ENCODE peak calls at places on chromosomes 16 and 17, in four cellular contexts. G is left ventricle myocardium inferior, L is activated B cell treated with CpG ODN at 0.5 μM for 24 hours, F is AG09319. C is an unnamed sample.

GRCh38 chr17:73228748-73229236 is 32.9 kb downstream of the CPSF4L start:
- DNase-seq in G (peak; percentile 57), L (no peak), F (peak; percentile 62), C (no peak)

GRCh38 chr17:70313031-70313430 is 143.7 kb downstream of the KCNJ2 start:
- DNase-seq in G (no peak), L (no peak), F (no peak), C (no peak)

GRCh38 chr16:10081201-10081940 is 100.9 kb downstream of the GRIN2A start:
- DNase-seq in G (no peak), L (no peak), F (no peak), C (no peak)

GRCh38 chr16:2429771-2430663 is 770 bp downstream of the CCNF start:
- DNase-seq in L (no peak), G (no peak), F (no peak), C (no peak)

GRCh38 chr17:80168371-80168770 is 1.5 kb upstream of the CARD14 start:
- DNase-seq in G (no peak), L (no peak), F (no peak), C (no peak)

GRCh38 chr17:8997994-8998628 is 23.2 kb upstream of the NTN1 start:
- DNase-seq in F (no peak), L (peak; percentile 72), G (peak; percentile 56), C (no peak)

GRCh38 chr16:82936941-82937551 is 310.3 kb downstream of the CDH13 start:
- DNase-seq in L (no peak), G (no peak), F (no peak), C (no peak)

GRCh38 chr16:72832640-72833039 is 215.3 kb downstream of the ZFHX3 start:
- DNase-seq in G (peak; percentile 83), L (peak; percentile 71), F (peak; percentile 50), C (peak; percentile 90)

GRCh38 chr16:66878067-66878466 is 2.2 kb upstream of the PDP2 start:
- DNase-seq in L (no peak), G (no peak), F (no peak), C (no peak)

GRCh38 chr17:74527081-74527480 is 4.2 kb downstream of the CD300LB start:
- DNase-seq in L (no peak), G (no peak), F (no peak), C (peak; percentile 32)

GRCh38 chr17:44216173-44216572 is 3.3 kb downstream of the UBTF start:
- DNase-seq in G (no peak), L (peak; percentile 49), F (no peak), C (no peak)

GRCh38 chr17:9072626-9073339 is 51.5 kb downstream of the NTN1 start:
- DNase-seq in L (no peak), G (peak; percentile 60), F (no peak), C (no peak)

GRCh38 chr17:72962099-72962498 is 130.4 kb downstream of the SLC39A11 start:
- DNase-seq in G (no peak), F (no peak), L (no peak), C (no peak)

GRCh38 chr16:82761236-82761635 is 134.5 kb downstream of the CDH13 start:
- DNase-seq in F (peak; percentile 1), L (no peak), G (peak; percentile 87), C (no peak)

GRCh38 chr16:70391881-70392481 is 45.3 kb downstream of the DDX19A start:
- DNase-seq in F (peak; percentile 47), G (peak; percentile 33), L (no peak), C (no peak)

GRCh38 chr17:72125226-72125651 is 4.4 kb downstream of the SOX9 start:
- DNase-seq in L (no peak), F (no peak), G (no peak), C (no peak)

GRCh38 chr16:81816793-81817210 is 37.7 kb downstream of the PLCG2 start:
- DNase-seq in G (no peak), L (no peak), F (no peak), C (no peak)

GRCh38 chr17:12856451-12856850 is 67.2 kb downstream of the ARHGAP44 start:
- DNase-seq in L (no peak), F (no peak), G (no peak), C (no peak)

GRCh38 chr17:3887811-3888210 is 5.0 kb downstream of the CAMKK1 start:
- DNase-seq in F (no peak), L (no peak), G (no peak), C (no peak)

GRCh38 chr16:49354991-49355390 is 18.6 kb upstream of the C16orf78 start:
- DNase-seq in F (no peak), L (no peak), G (no peak), C (no peak)

GRCh38 chr17:56820207-56820606 is 13.5 kb downstream of the C17orf67 start:
- DNase-seq in L (no peak), G (no peak), F (no peak), C (no peak)

GRCh38 chr17:56821847-56822534 is 11.7 kb downstream of the C17orf67 start:
- DNase-seq in F (no peak), L (no peak), G (no peak), C (no peak)

GRCh38 chr17:56819431-56820145 is 14.1 kb downstream of the C17orf67 start:
- DNase-seq in F (no peak), L (peak; percentile 38), G (no peak), C (no peak)

GRCh38 chr17:56817066-56817465 is 16.7 kb downstream of the C17orf67 start:
- DNase-seq in F (no peak), L (no peak), G (no peak), C (no peak)

GRCh38 chr17:56819030-56819429 is 14.7 kb downstream of the C17orf67 start:
- DNase-seq in L (no peak), F (no peak), G (no peak), C (no peak)
- TF ChIP-seq CTCF in L (no peak), F (no peak), G (no peak), C (no peak)

GRCh38 chr17:81603846-81604610 is 32.9 kb downstream of the NPLOC4 start:
- DNase-seq in L (no peak), F (no peak), G (no peak), C (no peak)

GRCh38 chr17:81599719-81600486 is 37.0 kb downstream of the NPLOC4 start:
- DNase-seq in F (no peak), L (no peak), G (peak; percentile 58), C (no peak)

GRCh38 chr17:81607431-81607830 is 29.5 kb downstream of the NPLOC4 start:
- DNase-seq in G (no peak), F (no peak), L (no peak), C (no peak)

GRCh38 chr17:81601525-81602120 is 35.3 kb downstream of the NPLOC4 start:
- DNase-seq in G (no peak), L (no peak), F (peak; percentile 37), C (no peak)
- TF ChIP-seq CTCF in G (peak; percentile 88), L (peak; percentile 19), F (peak; percentile 75), C (peak; percentile 88)

GRCh38 chr16:13448346-13448745 is 471.6 kb upstream of the ERCC4 start:
- DNase-seq in L (no peak), F (no peak), G (no peak), C (no peak)

GRCh38 chr16:13453325-13453724 is 466.6 kb upstream of the ERCC4 start:
- DNase-seq in L (no peak), F (no peak), G (no peak), C (no peak)

DNA sequence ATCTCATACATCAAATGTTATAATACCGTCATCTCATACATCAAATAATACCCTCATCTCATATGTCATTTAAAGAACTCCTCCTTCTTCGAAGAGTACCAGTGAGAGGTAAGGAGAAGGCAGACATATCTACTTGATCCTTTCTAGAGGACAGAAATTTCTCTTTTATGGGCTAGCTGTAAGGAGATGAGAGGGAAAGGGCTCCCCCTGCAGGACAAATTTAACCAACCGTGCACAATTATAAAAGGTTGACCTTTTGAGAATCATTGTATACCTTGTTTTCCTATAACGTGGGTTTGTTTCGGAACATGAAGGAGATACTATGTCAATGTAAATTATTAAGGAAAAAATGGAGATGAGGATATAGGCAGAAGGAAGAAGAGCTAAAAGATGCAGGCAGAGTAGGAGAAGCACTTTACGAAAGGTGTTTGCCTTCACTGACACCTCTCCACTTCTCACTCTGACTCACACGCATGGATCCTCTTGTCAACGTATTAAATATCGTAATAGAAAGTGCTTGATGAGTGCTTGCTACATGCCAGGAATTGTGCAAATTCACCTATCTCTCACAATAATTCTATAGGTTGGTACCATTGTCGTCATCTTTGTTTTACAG is 465.9 kb upstream of the ERCC4 start:
- DNase-seq in F (no peak), L (no peak), G (no peak), C (no peak)
- TF ChIP-seq CTCF in F (no peak), L (no peak), G (peak; percentile 44), C (peak; percentile 84)

GRCh38 chr17:17943281-17943984 is 28.8 kb downstream of the TOM1L2 start:
- DNase-seq in G (no peak), L (no peak), F (no peak), C (no peak)
- TF ChIP-seq CTCF in G (no peak), L (no peak), F (no peak), C (no peak)

GRCh38 chr17:77422104-77422782 is 281.5 kb downstream of the SEC14L1 start:
- DNase-seq in L (no peak), F (no peak), G (no peak), C (no peak)

GRCh38 chr17:77420476-77420803 is 279.7 kb downstream of the SEC14L1 start:
- DNase-seq in G (no peak), L (no peak), F (no peak), C (no peak)

GRCh38 chr17:77421635-77421982 is 280.8 kb downstream of the SEC14L1 start:
- DNase-seq in F (no peak), L (no peak), G (no peak), C (no peak)

GRCh38 chr17:77419547-77420475 is 279.0 kb downstream of the SEC14L1 start:
- DNase-seq in G (no peak), F (no peak), L (no peak), C (no peak)

GRCh38 chr17:77420804-77421634 is 280.2 kb downstream of the SEC14L1 start:
- DNase-seq in L (no peak), F (peak; percentile 67), G (no peak), C (no peak)
- TF ChIP-seq CTCF in L (no peak), F (no peak), G (no peak), C (peak; percentile 10)

DNA sequence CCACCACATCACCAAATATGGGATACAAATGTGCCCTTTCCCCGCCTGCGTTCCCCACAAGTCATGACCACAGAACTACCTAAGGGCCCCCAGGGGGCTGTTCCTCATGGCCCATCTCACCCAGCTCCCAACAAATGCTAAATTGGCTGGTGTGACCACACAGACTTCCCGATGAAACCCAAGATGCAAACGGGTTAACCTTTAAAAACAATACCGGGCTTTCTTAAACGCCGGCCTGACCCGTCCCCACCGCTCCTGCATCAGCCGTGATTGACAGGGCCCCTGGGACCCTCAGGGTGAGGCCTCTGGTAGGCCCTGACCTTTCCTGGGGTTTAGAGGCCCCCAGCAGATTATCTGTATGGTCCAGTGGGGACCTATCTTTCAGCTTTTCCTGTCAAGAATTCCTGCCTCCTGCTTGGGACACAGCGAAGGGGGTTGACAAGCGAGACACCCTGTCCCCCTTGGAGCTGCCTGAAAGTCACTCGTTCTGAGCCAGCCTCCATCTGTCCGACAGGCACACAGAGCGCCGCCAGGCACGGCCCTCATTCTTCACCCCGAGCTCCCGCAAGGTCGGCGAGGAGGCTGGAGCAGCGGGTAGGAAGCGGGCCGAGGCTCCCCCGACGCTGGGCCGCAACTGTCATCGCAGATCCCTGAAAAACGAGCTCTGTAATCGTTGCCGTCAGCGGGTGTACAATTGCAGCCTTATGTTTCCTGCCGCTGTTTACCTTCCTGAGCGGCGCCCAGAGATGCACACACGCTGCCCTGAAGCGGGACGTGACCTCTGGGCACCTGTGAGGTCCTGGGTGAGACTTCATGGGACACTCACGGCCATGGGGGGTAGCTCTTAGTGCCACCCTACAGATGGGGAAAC is 300.2 kb downstream of the FOXL1 start:
- DNase-seq in F (no peak), G (no peak), L (no peak), C (no peak)
- TF ChIP-seq CTCF in F (no peak), G (no peak), L (no peak), C (no peak)